ENCODE peak calls at places on chromosomes 5 and 9, in eight cellular contexts. One of them, this sample, is unnamed.

GRCh38 chr9:16062542-16063240 is 509.8 kb downstream of the CCDC171 start:
- DNase-seq in transverse colon: no peak
- DNase-seq in body of pancreas: no peak
- DNase-seq in stomach: no peak
- DNase-seq in heart left ventricle: no peak
- DNase-seq in HCT116: peak; percentile 6
- DNase-seq in breast epithelium: no peak
- DNase-seq in tibial nerve: no peak
- DNase-seq in this sample: no peak

GRCh38 chr5:98492258-98492657 is 281.2 kb upstream of the RGMB start:
- DNase-seq in breast epithelium: no peak
- DNase-seq in HCT116: no peak
- DNase-seq in stomach: no peak
- DNase-seq in transverse colon: no peak
- DNase-seq in body of pancreas: no peak
- DNase-seq in heart left ventricle: no peak
- DNase-seq in tibial nerve: no peak
- DNase-seq in this sample: no peak

GRCh38 chr5:176575488-176576422 is 26.6 kb downstream of the CDHR2 start:
- DNase-seq in stomach: no peak
- DNase-seq in heart left ventricle: no peak
- DNase-seq in breast epithelium: no peak
- DNase-seq in HCT116: no peak
- DNase-seq in tibial nerve: no peak
- DNase-seq in body of pancreas: no peak
- DNase-seq in transverse colon: no peak
- DNase-seq in this sample: no peak

GRCh38 chr5:33968133-33969005 is 16.1 kb downstream of the SLC45A2 start:
- DNase-seq in transverse colon: no peak
- DNase-seq in HCT116: no peak
- DNase-seq in breast epithelium: no peak
- DNase-seq in body of pancreas: no peak
- DNase-seq in heart left ventricle: no peak
- DNase-seq in stomach: no peak
- DNase-seq in tibial nerve: no peak
- DNase-seq in this sample: no peak

GRCh38 chr5:137696481-137696880 is 39.4 kb downstream of the KLHL3 start:
- DNase-seq in body of pancreas: no peak
- DNase-seq in tibial nerve: no peak
- DNase-seq in transverse colon: no peak
- DNase-seq in heart left ventricle: no peak
- DNase-seq in stomach: no peak
- DNase-seq in HCT116: no peak
- DNase-seq in breast epithelium: no peak
- DNase-seq in this sample: no peak

GRCh38 chr9:105187781-105188180 is 56.7 kb upstream of the SLC44A1 start:
- DNase-seq in stomach: no peak
- DNase-seq in heart left ventricle: no peak
- DNase-seq in transverse colon: no peak
- DNase-seq in body of pancreas: no peak
- DNase-seq in tibial nerve: no peak
- DNase-seq in HCT116: no peak
- DNase-seq in breast epithelium: no peak
- DNase-seq in this sample: no peak

GRCh38 chr5:73856972-73857371 is 231.0 kb downstream of the ARHGEF28 start:
- DNase-seq in HCT116: no peak
- DNase-seq in heart left ventricle: peak; percentile 33
- DNase-seq in body of pancreas: no peak
- DNase-seq in tibial nerve: no peak
- DNase-seq in transverse colon: no peak
- DNase-seq in breast epithelium: no peak
- DNase-seq in stomach: no peak
- DNase-seq in this sample: no peak

GRCh38 chr9:34988218-34989055 is 1.1 kb upstream of the DNAJB5 start:
- DNase-seq in HCT116: no peak
- DNase-seq in transverse colon: peak; percentile 37
- DNase-seq in breast epithelium: no peak
- DNase-seq in stomach: no peak
- DNase-seq in tibial nerve: no peak
- DNase-seq in body of pancreas: no peak
- DNase-seq in heart left ventricle: peak; percentile 58
- DNase-seq in this sample: no peak

GRCh38 chr5:150658121-150658520 is 2.9 kb upstream of the MYOZ3 start:
- DNase-seq in HCT116: no peak
- DNase-seq in transverse colon: peak; percentile 5
- DNase-seq in breast epithelium: no peak
- DNase-seq in heart left ventricle: no peak
- DNase-seq in body of pancreas: no peak
- DNase-seq in tibial nerve: no peak
- DNase-seq in stomach: no peak
- DNase-seq in this sample: no peak

GRCh38 chr5:13957032-13957645 is 12.7 kb upstream of the DNAH5 start:
- DNase-seq in tibial nerve: no peak
- DNase-seq in stomach: no peak
- DNase-seq in heart left ventricle: no peak
- DNase-seq in transverse colon: no peak
- DNase-seq in breast epithelium: no peak
- DNase-seq in HCT116: peak; percentile 41
- DNase-seq in body of pancreas: peak; percentile 37
- DNase-seq in this sample: no peak

GRCh38 chr9:98572054-98572627 is 136.6 kb downstream of the GABBR2 start:
- DNase-seq in breast epithelium: no peak
- DNase-seq in transverse colon: no peak
- DNase-seq in HCT116: no peak
- DNase-seq in stomach: no peak
- DNase-seq in body of pancreas: no peak
- DNase-seq in heart left ventricle: no peak
- DNase-seq in tibial nerve: no peak
- DNase-seq in this sample: no peak

GRCh38 chr5:76785493-76785892 is 33.3 kb upstream of the F2RL1 start:
- DNase-seq in breast epithelium: no peak
- DNase-seq in transverse colon: peak; percentile 54
- DNase-seq in HCT116: peak; percentile 80
- DNase-seq in tibial nerve: no peak
- DNase-seq in stomach: no peak
- DNase-seq in heart left ventricle: no peak
- DNase-seq in body of pancreas: peak; percentile 17
- DNase-seq in this sample: no peak

GRCh38 chr5:64160196-64160595 is 5.4 kb upstream of the RNF180 start:
- DNase-seq in stomach: no peak
- DNase-seq in body of pancreas: no peak
- DNase-seq in tibial nerve: no peak
- DNase-seq in transverse colon: no peak
- DNase-seq in breast epithelium: no peak
- DNase-seq in heart left ventricle: no peak
- DNase-seq in HCT116: no peak
- DNase-seq in this sample: no peak

GRCh38 chr5:159605585-159605984 is 275.3 kb upstream of the IL12B start:
- DNase-seq in HCT116: no peak
- DNase-seq in breast epithelium: no peak
- DNase-seq in tibial nerve: no peak
- DNase-seq in heart left ventricle: peak; percentile 75
- DNase-seq in body of pancreas: peak; percentile 64
- DNase-seq in stomach: no peak
- DNase-seq in transverse colon: no peak
- DNase-seq in this sample: peak; percentile 24

GRCh38 chr5:169795311-169795710 is 158.2 kb downstream of the DOCK2 start:
- DNase-seq in heart left ventricle: no peak
- DNase-seq in transverse colon: no peak
- DNase-seq in tibial nerve: no peak
- DNase-seq in stomach: no peak
- DNase-seq in HCT116: no peak
- DNase-seq in breast epithelium: no peak
- DNase-seq in body of pancreas: no peak
- DNase-seq in this sample: no peak

GRCh38 chr5:17190242-17190778 is 27.1 kb upstream of the BASP1 start:
- DNase-seq in transverse colon: no peak
- DNase-seq in body of pancreas: peak; percentile 55
- DNase-seq in HCT116: peak; percentile 46
- DNase-seq in tibial nerve: no peak
- DNase-seq in heart left ventricle: peak; percentile 12
- DNase-seq in stomach: no peak
- DNase-seq in breast epithelium: no peak
- DNase-seq in this sample: peak; percentile 47

GRCh38 chr5:68243251-68243650 is 27.7 kb downstream of the PIK3R1 start:
- DNase-seq in heart left ventricle: no peak
- DNase-seq in tibial nerve: no peak
- DNase-seq in HCT116: no peak
- DNase-seq in breast epithelium: no peak
- DNase-seq in transverse colon: no peak
- DNase-seq in stomach: no peak
- DNase-seq in body of pancreas: no peak
- DNase-seq in this sample: no peak

GRCh38 chr5:65418661-65419060 is 63.1 kb downstream of the ADAMTS6 start:
- DNase-seq in stomach: no peak
- DNase-seq in breast epithelium: no peak
- DNase-seq in HCT116: no peak
- DNase-seq in body of pancreas: no peak
- DNase-seq in tibial nerve: no peak
- DNase-seq in heart left ventricle: no peak
- DNase-seq in transverse colon: no peak
- DNase-seq in this sample: no peak

GRCh38 chr9:87011551-87011950 is 64.2 kb upstream of the GAS1 start:
- DNase-seq in HCT116: no peak
- DNase-seq in body of pancreas: no peak
- DNase-seq in heart left ventricle: no peak
- DNase-seq in stomach: no peak
- DNase-seq in tibial nerve: no peak
- DNase-seq in breast epithelium: no peak
- DNase-seq in transverse colon: no peak
- DNase-seq in this sample: no peak

GRCh38 chr5:61882901-61883500 is 423.0 kb upstream of the KIF2A start:
- DNase-seq in breast epithelium: no peak
- DNase-seq in heart left ventricle: no peak
- DNase-seq in HCT116: no peak
- DNase-seq in stomach: no peak
- DNase-seq in tibial nerve: no peak
- DNase-seq in body of pancreas: no peak
- DNase-seq in transverse colon: no peak
- DNase-seq in this sample: no peak
- TF ChIP-seq POLR2A in breast epithelium: no peak
- TF ChIP-seq POLR2A in heart left ventricle: no peak
- TF ChIP-seq POLR2A in HCT116: no peak
- TF ChIP-seq POLR2A in stomach: no peak
- TF ChIP-seq POLR2A in tibial nerve: no peak
- TF ChIP-seq POLR2A in body of pancreas: no peak
- TF ChIP-seq POLR2A in transverse colon: no peak
- TF ChIP-seq POLR2A in this sample: no peak

DNA sequence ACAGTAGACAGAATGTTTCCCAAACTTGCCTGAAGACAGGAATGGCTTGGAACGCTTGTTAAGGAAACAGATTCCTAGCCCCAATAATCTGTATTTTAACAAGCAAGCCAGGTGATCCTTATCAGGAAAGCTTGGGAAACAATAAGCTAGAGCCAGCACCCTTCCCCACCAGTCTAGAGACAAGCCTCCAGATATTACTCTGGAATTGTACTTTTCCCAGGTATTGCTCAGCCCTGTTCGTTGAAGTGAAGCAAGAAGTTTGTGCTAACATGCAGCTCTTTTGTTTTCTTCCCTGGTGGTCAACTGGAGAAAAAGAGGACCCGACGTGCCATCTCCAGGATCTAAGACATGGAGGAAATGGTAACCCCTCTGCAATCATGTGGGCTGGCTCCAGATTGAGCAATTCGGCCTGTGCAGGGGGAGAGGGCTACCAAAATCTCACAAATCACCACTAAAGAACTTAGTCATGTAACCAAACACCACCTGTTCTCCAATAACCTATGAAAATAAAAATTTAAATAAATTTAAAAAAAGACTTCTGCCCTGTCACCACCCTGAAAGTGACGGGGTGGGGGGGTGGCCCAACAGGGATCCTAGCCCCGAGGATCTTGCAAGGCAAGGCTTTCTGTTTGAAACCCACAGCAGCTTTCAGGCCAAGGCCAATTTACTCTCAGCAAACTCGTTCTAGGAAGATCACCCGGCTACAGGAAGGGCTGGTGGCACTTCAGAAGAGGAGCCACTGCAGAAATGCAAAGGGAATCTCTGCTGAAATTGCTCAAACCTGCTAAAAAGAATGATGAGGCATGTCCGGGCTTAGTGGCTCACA is 48.6 kb downstream of the SHB start:
- DNase-seq in stomach: no peak
- DNase-seq in transverse colon: no peak
- DNase-seq in breast epithelium: no peak
- DNase-seq in tibial nerve: no peak
- DNase-seq in heart left ventricle: no peak
- DNase-seq in body of pancreas: no peak
- DNase-seq in HCT116: no peak
- DNase-seq in this sample: no peak
- H3K27ac ChIP-seq in stomach: peak overlapping the region; percentile 72
- H3K27ac ChIP-seq in transverse colon: peak overlapping the region; percentile 70
- H3K27ac ChIP-seq in breast epithelium: no peak overlapping the region
- H3K27ac ChIP-seq in tibial nerve: peak overlapping the region; percentile 58
- H3K27ac ChIP-seq in heart left ventricle: peak overlapping the region; percentile 53
- H3K27ac ChIP-seq in body of pancreas: peak overlapping the region; percentile 21
- H3K27ac ChIP-seq in HCT116: no peak overlapping the region
- H3K27ac ChIP-seq in this sample: no peak overlapping the region

DNA sequence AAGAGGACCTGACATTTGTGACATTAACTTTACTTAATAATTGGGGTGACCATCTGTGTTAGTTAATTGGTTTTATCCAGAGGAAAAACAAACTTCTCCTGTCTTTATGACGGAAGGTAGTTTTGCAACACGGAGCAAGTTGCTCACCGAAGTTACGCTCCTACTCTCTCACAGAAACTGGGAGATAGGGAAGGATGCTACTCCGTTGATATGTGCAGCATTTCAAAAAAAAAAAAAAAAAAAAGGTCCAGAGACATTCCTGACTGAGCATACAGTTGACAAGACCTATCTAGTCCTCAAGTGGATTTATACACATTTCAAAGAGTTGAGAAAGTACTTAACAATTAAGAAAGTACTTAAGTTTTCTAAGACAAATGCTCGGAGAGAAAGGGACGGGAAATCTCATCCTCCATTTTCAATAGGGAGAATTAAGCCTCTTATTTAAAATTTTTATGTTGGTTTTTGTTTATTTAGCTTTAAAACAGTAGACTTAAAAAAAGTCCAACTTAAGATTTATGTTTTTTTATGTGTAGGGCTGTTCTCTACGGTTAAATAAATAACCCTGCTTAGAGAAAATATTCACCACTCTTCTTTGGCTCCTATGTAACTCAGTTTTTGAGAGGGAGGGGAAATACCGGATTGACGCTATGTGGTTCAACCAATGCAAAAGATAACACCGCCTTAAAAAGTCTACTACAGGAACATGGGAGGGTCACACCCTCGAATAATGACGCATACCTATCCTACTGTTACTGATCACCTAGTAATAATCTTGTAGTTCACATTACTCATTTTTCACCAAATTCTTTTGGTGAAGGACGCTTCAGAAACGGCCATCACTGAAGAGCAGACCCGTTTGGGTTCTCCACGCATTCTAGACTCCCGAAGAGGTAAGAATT is at the start of gene FER:
- DNase-seq in stomach: no peak
- DNase-seq in HCT116: peak; percentile 75
- DNase-seq in body of pancreas: peak; percentile 68
- DNase-seq in breast epithelium: no peak
- DNase-seq in heart left ventricle: peak; percentile 17
- DNase-seq in tibial nerve: no peak
- DNase-seq in transverse colon: no peak
- DNase-seq in this sample: peak; percentile 40
- TF ChIP-seq POLR2A in stomach: no peak
- TF ChIP-seq POLR2A in HCT116: peak; percentile 28
- TF ChIP-seq POLR2A in body of pancreas: no peak
- TF ChIP-seq POLR2A in breast epithelium: no peak
- TF ChIP-seq POLR2A in heart left ventricle: no peak
- TF ChIP-seq POLR2A in tibial nerve: peak; percentile 46
- TF ChIP-seq POLR2A in transverse colon: no peak
- TF ChIP-seq POLR2A in this sample: no peak

GRCh38 chr5:139862803-139863202 is 67.2 kb downstream of the PSD2 start:
- DNase-seq in tibial nerve: no peak
- DNase-seq in transverse colon: no peak
- DNase-seq in heart left ventricle: no peak
- DNase-seq in body of pancreas: no peak
- DNase-seq in HCT116: no peak
- DNase-seq in stomach: no peak
- DNase-seq in breast epithelium: no peak
- DNase-seq in this sample: no peak
- H3K27ac ChIP-seq in tibial nerve: no peak overlapping the region
- H3K27ac ChIP-seq in transverse colon: no peak overlapping the region
- H3K27ac ChIP-seq in heart left ventricle: peak overlapping the region; percentile 30
- H3K27ac ChIP-seq in body of pancreas: no peak overlapping the region
- H3K27ac ChIP-seq in HCT116: no peak overlapping the region
- H3K27ac ChIP-seq in stomach: no peak overlapping the region
- H3K27ac ChIP-seq in breast epithelium: peak overlapping the region; percentile 36
- H3K27ac ChIP-seq in this sample: peak overlapping the region; percentile 58